ENCODE peak calls at places on chromosomes 12 and 14, in five cellular contexts. O is pancreas, R is A673, Y is IMR-90, F is endothelial cell of umbilical vein. B is an unnamed sample.

GRCh38 chr12:67794151-67794550 is 145.6 kb downstream of the DYRK2 start:
- DNase-seq in R (no peak), Y (peak; percentile 84), F (no peak), O (no peak), B (no peak)

GRCh38 chr14:92600318-92601053 is 86.9 kb downstream of the RIN3 start:
- DNase-seq in F (no peak), O (no peak), Y (peak; percentile 87), R (no peak), B (no peak)

GRCh38 chr14:38469156-38469555 is 213.3 kb upstream of the CLEC14A start:
- DNase-seq in Y (peak; percentile 74), F (no peak), O (no peak), R (no peak), B (no peak)

GRCh38 chr14:28757790-28758189 is 8.8 kb upstream of the FOXG1 start:
- DNase-seq in R (no peak), F (no peak), O (no peak), Y (no peak), B (no peak)

GRCh38 chr14:51867753-51868152 is 7.3 kb downstream of the GNG2 start:
- DNase-seq in R (no peak), F (no peak), O (no peak), Y (peak; percentile 48), B (no peak)

GRCh38 chr12:51183816-51184215 is 10.9 kb upstream of the TFCP2 start:
- DNase-seq in O (peak; percentile 92), Y (peak; percentile 67), F (no peak), R (peak; percentile 39), B (no peak)

GRCh38 chr12:95880895-95881294 is 22.1 kb downstream of the SNRPF start:
- DNase-seq in Y (no peak), O (no peak), F (no peak), R (no peak), B (no peak)

GRCh38 chr14:53461823-53462222 is 308.7 kb upstream of the DDHD1 start:
- DNase-seq in F (no peak), R (no peak), Y (no peak), O (no peak), B (no peak)

GRCh38 chr14:32932921-32933622 is 5.6 kb upstream of the NPAS3 start:
- DNase-seq in O (peak; percentile 75), Y (no peak), F (no peak), R (no peak), B (no peak)

GRCh38 chr12:62471734-62472133 is 5.1 kb downstream of the MON2 start:
- DNase-seq in F (no peak), O (no peak), Y (no peak), R (no peak), B (no peak)

GRCh38 chr14:94145902-94146527 is 16.6 kb upstream of the IFI27L2 start:
- DNase-seq in O (no peak), Y (no peak), R (no peak), F (no peak), B (no peak)

GRCh38 chr12:67910360-67911292 is 78.6 kb upstream of the IFNG-AS1 start:
- DNase-seq in O (no peak), Y (peak; percentile 95), R (peak; percentile 1), F (no peak), B (no peak)

GRCh38 chr14:88005050-88005481 is at the start of gene GPR65:
- DNase-seq in R (no peak), O (no peak), F (no peak), Y (no peak), B (no peak)

GRCh38 chr12:102465762-102466560 is 14.4 kb downstream of the IGF1 start:
- DNase-seq in Y (no peak), F (no peak), O (no peak), R (no peak), B (no peak)

GRCh38 chr14:39433452-39433813 is 1.2 kb upstream of the FBXO33 start:
- DNase-seq in Y (no peak), F (no peak), R (no peak), O (no peak), B (no peak)

GRCh38 chr12:6443361-6443983 is 1.3 kb upstream of the CD27 start:
- DNase-seq in R (no peak), O (no peak), F (no peak), Y (no peak), B (no peak)

GRCh38 chr12:29429999-29430698 is 49.2 kb upstream of the ERGIC2 start:
- DNase-seq in Y (no peak), O (no peak), F (no peak), R (no peak), B (no peak)

GRCh38 chr12:124053855-124054254 is 80.8 kb downstream of the ZNF664 start:
- DNase-seq in R (peak; percentile 48), O (no peak), Y (peak; percentile 48), F (peak; percentile 92), B (peak; percentile 54)

GRCh38 chr14:39247256-39247655 is 13.5 kb downstream of the MIA2 start:
- DNase-seq in F (no peak), O (no peak), Y (peak; percentile 93), R (no peak), B (no peak)

GRCh38 chr12:131091413-131091975 is 137.8 kb downstream of the ADGRD1 start:
- DNase-seq in F (no peak), R (no peak), O (no peak), Y (no peak), B (peak; percentile 9)

GRCh38 chr12:124175731-124176130 is 119.2 kb upstream of the RFLNA start:
- DNase-seq in O (no peak), F (no peak), R (no peak), Y (no peak), B (no peak)

GRCh38 chr12:116166306-116166705 is 111.2 kb downstream of the MED13L start:
- DNase-seq in F (no peak), Y (no peak), R (no peak), O (no peak), B (no peak)

GRCh38 chr12:1646908-1647669 is 18.1 kb downstream of the WNT5B start:
- DNase-seq in F (no peak), Y (no peak), R (no peak), O (no peak), B (no peak)

GRCh38 chr12:1644523-1645438 is 15.8 kb downstream of the WNT5B start:
- DNase-seq in Y (peak; percentile 91), R (peak; percentile 67), O (peak; percentile 81), F (peak; percentile 82), B (peak; percentile 73)

GRCh38 chr12:1644113-1644512 is 15.1 kb downstream of the WNT5B start:
- DNase-seq in R (no peak), O (no peak), Y (no peak), F (no peak), B (no peak)

GRCh38 chr12:1643056-1643455 is 14.0 kb downstream of the WNT5B start:
- DNase-seq in F (no peak), O (no peak), R (no peak), Y (no peak), B (no peak)

GRCh38 chr12:1645819-1646218 is 16.8 kb downstream of the WNT5B start:
- DNase-seq in R (no peak), O (peak; percentile 74), F (no peak), Y (no peak), B (no peak)
- H3K27ac ChIP-seq in R (no peak overlapping the region), O (no peak overlapping the region), F (no peak overlapping the region), Y (no peak overlapping the region), B (no peak overlapping the region)

GRCh38 chr12:46082473-46082872 is 92.1 kb upstream of the SCAF11 start:
- DNase-seq in R (no peak), O (no peak), Y (no peak), F (no peak), B (no peak)

GRCh38 chr12:46084666-46085631 is 94.6 kb upstream of the SCAF11 start:
- DNase-seq in O (no peak), R (no peak), F (no peak), Y (no peak), B (no peak)

GRCh38 chr12:46089414-46090162 is 99.2 kb upstream of the SCAF11 start:
- DNase-seq in O (no peak), R (no peak), Y (no peak), F (no peak), B (no peak)

DNA sequence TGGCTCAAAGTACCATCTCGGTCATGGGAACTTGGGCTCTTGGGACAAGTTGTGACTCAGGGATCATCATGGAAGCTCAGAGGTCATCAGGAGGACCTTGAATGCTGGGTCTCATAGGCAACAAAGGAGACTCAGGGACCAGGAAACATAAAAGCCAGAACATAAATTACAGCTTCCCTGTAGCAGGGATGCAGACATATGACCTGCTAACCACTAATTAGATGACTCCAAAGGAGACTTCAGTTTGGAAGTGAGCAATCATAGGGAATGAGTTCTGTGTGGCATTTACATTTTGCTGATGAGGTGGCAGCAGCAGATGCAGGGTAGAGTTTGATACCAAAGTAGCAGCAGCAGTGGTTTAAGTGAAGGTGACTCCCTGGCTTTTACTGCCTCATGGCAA is 97.7 kb upstream of the SCAF11 start:
- DNase-seq in Y (no peak), O (no peak), F (no peak), R (no peak), B (no peak)
- H3K9me3 ChIP-seq in Y (peaks cover 12% of the 10 kb centered on the region), O (no peaks in the 10 kb centered on the region), F (no peaks in the 10 kb centered on the region), R (peaks cover 19% of the 10 kb centered on the region), B (peaks cover 15% of the 10 kb centered on the region)

GRCh38 chr12:13196302-13196921 is at the start of gene EMP1:
- DNase-seq in R (peak; percentile 92), Y (peak; percentile 100), O (peak; percentile 69), F (peak; percentile 99), B (peak; percentile 97)
- H3K27ac ChIP-seq in R (peak within 1 kb of the TSS; percentile 44), Y (peak within 1 kb of the TSS; percentile 94), O (peak within 1 kb of the TSS; percentile 17), F (peak within 1 kb of the TSS; percentile 96), B (peak within 1 kb of the TSS; percentile 98)

GRCh38 chr12:93601591-93601990 is 29.1 kb downstream of the SOCS2 start:
- DNase-seq in R (no peak), Y (peak; percentile 19), F (no peak), O (no peak), B (no peak)
- H3K9me3 ChIP-seq in R (no peaks in the 10 kb centered on the region), Y (no peaks in the 10 kb centered on the region), F (no peaks in the 10 kb centered on the region), O (no peaks in the 10 kb centered on the region), B (no peaks in the 10 kb centered on the region)